ENCODE peak calls at places on chromosomes 5 and 9, in eight cellular contexts. H is activated T-cell treated with anti-CD3 and anti-CD28 coated beads, Interleukin-2, amount 50 U/mL, for 72 hours; L is H7; I is mucosa of gallbladder; G is BJ; O is AG08396; E is head of caudate nucleus; Q is activated CD8-positive, alpha-beta memory T cell treated with anti-CD3 and anti-CD28 coated beads, Interleukin-2, amount 50 U/mL, for 48 hours. V is an unnamed sample.

GRCh38 chr9:36903541-36904435 is 130.3 kb downstream of the PAX5 start:
- DNase-seq in H (peak), L (no peak), I (peak), G (no peak), O (peak), E (no peak), Q (peak), V (no peak)

GRCh38 chr9:78015242-78015641 is 16.4 kb downstream of the GNAQ start:
- DNase-seq in H (no peak), L (no peak), I (no peak), G (no peak), O (no peak), E (no peak), Q (no peak), V (no peak)

GRCh38 chr9:33187519-33188218 is 20.5 kb upstream of the B4GALT1 start:
- DNase-seq in H (no peak), L (no peak), I (peak), G (peak), O (peak), E (no peak), Q (no peak), V (peak)

GRCh38 chr5:10329421-10329807 is 21.7 kb upstream of the CMBL start:
- DNase-seq in H (no peak), L (no peak), I (no peak), G (no peak), O (no peak), E (no peak), Q (no peak), V (no peak)

GRCh38 chr5:58410441-58410840 is 49.4 kb downstream of the PLK2 start:
- DNase-seq in H (no peak), L (no peak), I (no peak), G (peak), O (peak), E (no peak), Q (no peak), V (no peak)

GRCh38 chr9:81266086-81266485 is 423.3 kb downstream of the TLE1 start:
- DNase-seq in H (no peak), L (no peak), I (no peak), G (no peak), O (no peak), E (no peak), Q (no peak), V (no peak)

GRCh38 chr9:109886050-109886449 is 106.1 kb downstream of the PALM2AKAP2 start:
- DNase-seq in H (no peak), L (no peak), I (no peak), G (no peak), O (no peak), E (no peak), Q (no peak), V (no peak)

GRCh38 chr5:138706655-138707480 is 46.4 kb upstream of the CTNNA1 start:
- DNase-seq in H (no peak), L (peak), I (no peak), G (peak), O (peak), E (no peak), Q (no peak), V (no peak)

GRCh38 chr5:493251-493701 is 31.0 kb downstream of the SLC9A3 start:
- DNase-seq in H (no peak), L (no peak), I (no peak), G (no peak), O (peak), E (no peak), Q (no peak), V (no peak)

GRCh38 chr9:83474631-83475030 is 63.6 kb downstream of the FRMD3 start:
- DNase-seq in H (no peak), L (no peak), I (no peak), G (no peak), O (no peak), E (no peak), Q (no peak), V (no peak)

GRCh38 chr9:117160254-117160653 is 254.6 kb downstream of the ASTN2 start:
- DNase-seq in H (no peak), L (peak), I (no peak), G (no peak), O (no peak), E (no peak), Q (no peak), V (no peak)

GRCh38 chr9:128276008-128276573 is at the start of gene SWI5:
- DNase-seq in H (peak), L (peak), I (peak), G (peak), O (peak), E (peak), Q (peak), V (peak)

GRCh38 chr9:128406848-128407391 is 13.7 kb upstream of the CERCAM start:
- DNase-seq in H (no peak), L (no peak), I (no peak), G (no peak), O (no peak), E (no peak), Q (no peak), V (no peak)

GRCh38 chr9:15373201-15373530 is 49.5 kb upstream of the SNAPC3 start:
- DNase-seq in H (no peak), L (no peak), I (no peak), G (peak), O (peak), E (no peak), Q (no peak), V (no peak)

GRCh38 chr5:173327084-173327947 is 898 bp downstream of the STC2 start:
- DNase-seq in H (peak), L (peak), I (no peak), G (no peak), O (peak), E (no peak), Q (peak), V (no peak)

GRCh38 chr9:92608221-92609141 is 61.5 kb downstream of the IPPK start:
- DNase-seq in H (no peak), L (no peak), I (no peak), G (no peak), O (no peak), E (no peak), Q (no peak), V (peak)

GRCh38 chr9:23015557-23015956 is 568.9 kb downstream of the DMRTA1 start:
- DNase-seq in H (no peak), L (no peak), I (no peak), G (no peak), O (no peak), E (no peak), Q (no peak), V (no peak)

GRCh38 chr9:103798620-103799019 is 295.5 kb upstream of the SMC2 start:
- DNase-seq in H (peak), L (no peak), I (no peak), G (no peak), O (no peak), E (no peak), Q (no peak), V (no peak)

GRCh38 chr9:37551888-37552287 is 24.3 kb downstream of the FBXO10 start:
- DNase-seq in H (no peak), L (no peak), I (no peak), G (no peak), O (no peak), E (no peak), Q (no peak), V (no peak)

GRCh38 chr5:36217992-36218391 is 23.7 kb downstream of the NADK2 start:
- DNase-seq in H (no peak), L (no peak), I (no peak), G (no peak), O (no peak), E (no peak), Q (no peak), V (no peak)

GRCh38 chr5:2153350-2153749 is 270.6 kb upstream of the IRX4 start:
- DNase-seq in H (no peak), L (no peak), I (no peak), G (no peak), O (no peak), E (no peak), Q (no peak), V (no peak)

GRCh38 chr9:94936411-94936810 is 209.9 kb downstream of the AOPEP start:
- DNase-seq in H (no peak), L (no peak), I (no peak), G (no peak), O (no peak), E (no peak), Q (no peak), V (no peak)

GRCh38 chr5:6759401-6759800 is 46.2 kb downstream of the TENT4A start:
- DNase-seq in H (no peak), L (peak), I (no peak), G (no peak), O (no peak), E (no peak), Q (no peak), V (no peak)

GRCh38 chr5:25694805-25695204 is 1050.0 kb upstream of the CDH10 start:
- DNase-seq in H (no peak), L (no peak), I (no peak), G (no peak), O (no peak), E (no peak), Q (no peak), V (peak)

GRCh38 chr5:71533614-71534013 is 53.5 kb upstream of the MCCC2 start:
- DNase-seq in H (no peak), L (no peak), I (no peak), G (no peak), O (no peak), E (no peak), Q (no peak), V (no peak)

GRCh38 chr9:137804908-137805356 is 72.7 kb upstream of the CACNA1B start:
- DNase-seq in H (no peak), L (no peak), I (no peak), G (no peak), O (no peak), E (no peak), Q (no peak), V (no peak)

GRCh38 chr5:139708877-139709586 is 60.9 kb downstream of the CXXC5 start:
- DNase-seq in H (no peak), L (peak), I (no peak), G (peak), O (peak), E (peak), Q (no peak), V (no peak)

GRCh38 chr5:139974661-139975060 is 68.4 kb downstream of the NRG2 start:
- DNase-seq in H (no peak), L (peak), I (no peak), G (no peak), O (no peak), E (no peak), Q (peak), V (no peak)

GRCh38 chr9:89602978-89603628 is 1.7 kb upstream of the GADD45G start:
- DNase-seq in H (peak), L (peak), I (peak), G (no peak), O (peak), E (peak), Q (peak), V (peak)

GRCh38 chr9:15915711-15916110 is 362.9 kb downstream of the CCDC171 start:
- DNase-seq in H (no peak), L (no peak), I (no peak), G (no peak), O (no peak), E (no peak), Q (no peak), V (no peak)

GRCh38 chr5:176748073-176748966 is 62.0 kb upstream of the UNC5A start:
- DNase-seq in H (no peak), L (peak), I (no peak), G (no peak), O (no peak), E (no peak), Q (no peak), V (no peak)

GRCh38 chr9:96453625-96454024 is 3.7 kb downstream of the HABP4 start:
- DNase-seq in H (no peak), L (peak), I (no peak), G (no peak), O (peak), E (peak), Q (no peak), V (no peak)

GRCh38 chr5:143051244-143052058 is 281.3 kb downstream of the ARHGAP26 start:
- DNase-seq in H (no peak), L (no peak), I (no peak), G (peak), O (peak), E (no peak), Q (no peak), V (peak)

GRCh38 chr9:31030741-31031202 is 1353.7 kb upstream of the ACO1 start:
- DNase-seq in H (no peak), L (peak), I (no peak), G (no peak), O (peak), E (no peak), Q (no peak), V (no peak)

GRCh38 chr9:93190133-93190525 is 6.2 kb downstream of the WNK2 start:
- DNase-seq in H (no peak), L (no peak), I (no peak), G (no peak), O (no peak), E (no peak), Q (no peak), V (no peak)